ENCODE peak calls at places on chromosomes 2 and 18, in six cellular contexts. K is AG09319; X is central memory CD4-positive, alpha-beta T cell; N is neural crest cell; Z is posterior vena cava; U is OCI-LY7. Q is an unnamed sample.

GRCh38 chr2:45173513-45173912 is 164.3 kb upstream of the SIX2 start:
- DNase-seq in Z (no peak), X (no peak), N (no peak), U (no peak), K (peak; percentile 85), Q (no peak)

GRCh38 chr2:105746177-105747080 is 1.7 kb downstream of the NCK2 start:
- DNase-seq in X (peak; percentile 66), U (peak; percentile 52), K (no peak), Z (peak; percentile 86), N (no peak), Q (no peak)

GRCh38 chr2:176399199-176399598 is 130.0 kb downstream of the MTX2 start:
- DNase-seq in U (no peak), Z (no peak), X (no peak), K (no peak), N (no peak), Q (no peak)

GRCh38 chr2:133959066-133959465 is 294.8 kb upstream of the MGAT5 start:
- DNase-seq in N (no peak), U (no peak), Z (no peak), K (no peak), X (no peak), Q (no peak)

GRCh38 chr2:174771631-174772491 is 7.6 kb upstream of the CHRNA1 start:
- DNase-seq in X (peak; percentile 23), U (peak; percentile 21), Z (peak; percentile 90), K (peak; percentile 57), N (peak; percentile 75), Q (no peak)

GRCh38 chr2:70471129-70471528 is 82.5 kb downstream of the TGFA start:
- DNase-seq in N (no peak), U (no peak), K (no peak), Z (no peak), X (no peak), Q (no peak)

GRCh38 chr2:224190871-224191270 is 151.8 kb upstream of the SERPINE2 start:
- DNase-seq in X (no peak), K (no peak), N (no peak), U (no peak), Z (no peak), Q (no peak)

GRCh38 chr2:104408266-104408665 is 445.6 kb upstream of the POU3F3 start:
- DNase-seq in X (no peak), N (no peak), Z (no peak), K (no peak), U (no peak), Q (no peak)

GRCh38 chr2:154537024-154537423 is 161.5 kb upstream of the KCNJ3 start:
- DNase-seq in K (no peak), Z (no peak), N (no peak), X (no peak), U (no peak), Q (no peak)

GRCh38 chr2:96531872-96532505 is 4.6 kb upstream of the ARID5A start:
- DNase-seq in U (no peak), K (peak; percentile 99), Z (peak; percentile 98), N (no peak), X (peak; percentile 85), Q (no peak)

GRCh38 chr2:129758461-129759185 is 220.8 kb upstream of the RAB6C start:
- DNase-seq in Z (peak; percentile 83), N (no peak), K (no peak), X (no peak), U (no peak), Q (peak; percentile 44)

GRCh38 chr18:68549257-68549871 is 165.5 kb downstream of the TMX3 start:
- DNase-seq in U (no peak), Z (no peak), X (no peak), N (no peak), K (peak; percentile 52), Q (no peak)

GRCh38 chr2:29222381-29223179 is 107.4 kb downstream of the CLIP4 start:
- DNase-seq in X (no peak), N (no peak), K (no peak), U (no peak), Z (peak; percentile 45), Q (no peak)

GRCh38 chr2:46430992-46431391 is 48.4 kb upstream of the TMEM247 start:
- DNase-seq in Z (no peak), X (no peak), U (no peak), K (no peak), N (no peak), Q (no peak)

GRCh38 chr2:95270541-95271081 is 3.6 kb upstream of the PROM2 start:
- DNase-seq in Z (peak; percentile 63), N (no peak), X (no peak), K (no peak), U (no peak), Q (peak; percentile 57)

GRCh38 chr2:240465765-240466578 is 30.5 kb downstream of the GPC1 start:
- DNase-seq in N (no peak), U (no peak), K (no peak), Z (peak; percentile 71), X (no peak), Q (peak; percentile 91)

GRCh38 chr2:25927357-25927756 is 49.1 kb upstream of the ASXL2 start:
- DNase-seq in K (no peak), X (no peak), N (no peak), U (no peak), Z (no peak), Q (no peak)

GRCh38 chr2:112480540-112481049 is 1.4 kb upstream of the TTL start:
- DNase-seq in U (no peak), Z (no peak), X (peak; percentile 20), N (no peak), K (no peak), Q (no peak)

GRCh38 chr2:197198890-197199289 is 111.7 kb downstream of the ANKRD44 start:
- DNase-seq in X (peak; percentile 97), U (peak; percentile 97), K (no peak), N (no peak), Z (peak; percentile 81), Q (no peak)

GRCh38 chr2:217928324-217929293 is 74.2 kb downstream of the TNS1 start:
- DNase-seq in N (no peak), U (no peak), X (no peak), Z (peak; percentile 89), K (no peak), Q (no peak)

GRCh38 chr2:174967693-174968260 is 37.4 kb downstream of the CHN1 start:
- DNase-seq in N (no peak), Z (no peak), K (no peak), X (no peak), U (no peak), Q (no peak)

GRCh38 chr2:182559623-182560022 is 132.8 kb upstream of the PDE1A start:
- DNase-seq in Z (no peak), N (no peak), K (no peak), U (no peak), X (no peak), Q (no peak)

GRCh38 chr2:26681656-26682055 is 10.9 kb upstream of the KCNK3 start:
- DNase-seq in K (no peak), U (no peak), X (no peak), Z (peak; percentile 51), N (no peak), Q (peak; percentile 19)

GRCh38 chr2:100012575-100012974 is 129.8 kb downstream of the AFF3 start:
- DNase-seq in K (no peak), X (no peak), Z (no peak), U (no peak), N (no peak), Q (no peak)

GRCh38 chr2:233061591-233062446 is 1.7 kb downstream of the INPP5D start:
- DNase-seq in K (no peak), N (peak; percentile 23), Z (peak; percentile 86), X (no peak), U (peak; percentile 73), Q (no peak)

GRCh38 chr18:50190236-50190635 is 4.7 kb downstream of the MYO5B start:
- DNase-seq in Z (no peak), U (no peak), K (no peak), N (no peak), X (no peak), Q (no peak)